ENCODE peak calls at places on chromosomes 6 and 20, in six cellular contexts. Z, F, T, J, S and W are unnamed samples.

GRCh38 chr20:5001174-5002076 is at the start of gene SLC23A2:
- DNase-seq in Z (no peak), F (peak; percentile 56), T (no peak), J (no peak), S (peak; percentile 20), W (peak; percentile 56)

GRCh38 chr6:46629698-46630097 is 22.9 kb downstream of the CYP39A1 start:
- DNase-seq in Z (no peak), F (no peak), T (no peak), J (no peak), S (no peak), W (no peak)

GRCh38 chr6:107787589-107787960 is 36.5 kb downstream of the SCML4 start:
- DNase-seq in Z (no peak), F (no peak), T (no peak), J (no peak), S (no peak), W (no peak)

GRCh38 chr20:19275630-19276071 is 63.2 kb downstream of the SLC24A3 start:
- DNase-seq in Z (no peak), F (no peak), T (no peak), J (no peak), S (peak; percentile 68), W (no peak)

GRCh38 chr6:110296151-110297028 is 61.8 kb downstream of the METTL24 start:
- DNase-seq in Z (no peak), F (no peak), T (no peak), J (no peak), S (no peak), W (no peak)

GRCh38 chr6:53916804-53917463 is 122.1 kb downstream of the LRRC1 start:
- DNase-seq in Z (no peak), F (no peak), T (no peak), J (no peak), S (no peak), W (no peak)

GRCh38 chr20:3339076-3339475 is 68.4 kb downstream of the DNAAF9 start:
- DNase-seq in Z (no peak), F (no peak), T (no peak), J (no peak), S (no peak), W (no peak)

GRCh38 chr6:144528605-144529425 is 243.7 kb downstream of the UTRN start:
- DNase-seq in Z (no peak), F (peak; percentile 37), T (no peak), J (no peak), S (no peak), W (no peak)

GRCh38 chr20:32672982-32673727 is 586 bp downstream of the C20orf203 start:
- DNase-seq in Z (no peak), F (no peak), T (no peak), J (no peak), S (no peak), W (no peak)